ENCODE peak calls at places on chromosomes 12 and 14, in eight cellular contexts. One of them, this sample, is unnamed.

GRCh38 chr14:27050195-27050594 is 452.4 kb upstream of the NOVA1 start:
- DNase-seq in NAMALWA: no peak
- DNase-seq in NCI-H345: no peak
- DNase-seq in left colon: no peak
- DNase-seq in prostate gland: no peak
- DNase-seq in lung microvascular endothelial cell: no peak
- DNase-seq in EH: no peak
- DNase-seq in Peyer's patch: no peak
- DNase-seq in this sample: no peak

GRCh38 chr12:89347325-89347829 is 4.9 kb downstream of the DUSP6 start:
- DNase-seq in NAMALWA: no peak
- DNase-seq in NCI-H345: no peak
- DNase-seq in left colon: no peak
- DNase-seq in prostate gland: no peak
- DNase-seq in lung microvascular endothelial cell: peak; percentile 64
- DNase-seq in EH: no peak
- DNase-seq in Peyer's patch: no peak
- DNase-seq in this sample: no peak

GRCh38 chr12:106226884-106227640 is 20.8 kb downstream of the CKAP4 start:
- DNase-seq in NAMALWA: peak; percentile 74
- DNase-seq in NCI-H345: peak; percentile 41
- DNase-seq in left colon: no peak
- DNase-seq in prostate gland: peak; percentile 31
- DNase-seq in lung microvascular endothelial cell: peak; percentile 73
- DNase-seq in EH: peak; percentile 70
- DNase-seq in Peyer's patch: no peak
- DNase-seq in this sample: no peak

GRCh38 chr12:33267641-33268040 is 172.0 kb downstream of the SYT10 start:
- DNase-seq in NAMALWA: no peak
- DNase-seq in NCI-H345: no peak
- DNase-seq in left colon: no peak
- DNase-seq in prostate gland: no peak
- DNase-seq in lung microvascular endothelial cell: no peak
- DNase-seq in EH: no peak
- DNase-seq in Peyer's patch: no peak
- DNase-seq in this sample: no peak

GRCh38 chr12:77845831-77846230 is 15.1 kb downstream of the NAV3 start:
- DNase-seq in NAMALWA: no peak
- DNase-seq in NCI-H345: no peak
- DNase-seq in left colon: no peak
- DNase-seq in prostate gland: no peak
- DNase-seq in lung microvascular endothelial cell: peak; percentile 57
- DNase-seq in EH: peak; percentile 62
- DNase-seq in Peyer's patch: no peak
- DNase-seq in this sample: no peak

GRCh38 chr12:68374315-68374982 is 42.3 kb upstream of the MDM1 start:
- DNase-seq in NAMALWA: no peak
- DNase-seq in NCI-H345: no peak
- DNase-seq in left colon: no peak
- DNase-seq in prostate gland: no peak
- DNase-seq in lung microvascular endothelial cell: no peak
- DNase-seq in EH: no peak
- DNase-seq in Peyer's patch: no peak
- DNase-seq in this sample: no peak

GRCh38 chr14:90987140-90987539 is 73.3 kb downstream of the RPS6KA5 start:
- DNase-seq in NAMALWA: no peak
- DNase-seq in NCI-H345: no peak
- DNase-seq in left colon: no peak
- DNase-seq in prostate gland: no peak
- DNase-seq in lung microvascular endothelial cell: no peak
- DNase-seq in EH: no peak
- DNase-seq in Peyer's patch: no peak
- DNase-seq in this sample: no peak

GRCh38 chr14:99244960-99245340 is 27.0 kb downstream of the BCL11B start:
- DNase-seq in NAMALWA: no peak
- DNase-seq in NCI-H345: no peak
- DNase-seq in left colon: no peak
- DNase-seq in prostate gland: no peak
- DNase-seq in lung microvascular endothelial cell: no peak
- DNase-seq in EH: no peak
- DNase-seq in Peyer's patch: no peak
- DNase-seq in this sample: peak; percentile 52

GRCh38 chr14:57057803-57058202 is 210.9 kb downstream of the EXOC5 start:
- DNase-seq in NAMALWA: no peak
- DNase-seq in NCI-H345: peak; percentile 59
- DNase-seq in left colon: no peak
- DNase-seq in prostate gland: no peak
- DNase-seq in lung microvascular endothelial cell: no peak
- DNase-seq in EH: no peak
- DNase-seq in Peyer's patch: no peak
- DNase-seq in this sample: no peak

GRCh38 chr12:70536650-70537049 is 100.6 kb downstream of the PTPRB start:
- DNase-seq in NAMALWA: no peak
- DNase-seq in NCI-H345: no peak
- DNase-seq in left colon: no peak
- DNase-seq in prostate gland: no peak
- DNase-seq in lung microvascular endothelial cell: no peak
- DNase-seq in EH: no peak
- DNase-seq in Peyer's patch: no peak
- DNase-seq in this sample: no peak

GRCh38 chr14:94542111-94542810 is 19.0 kb upstream of the SERPINA4 start:
- DNase-seq in NAMALWA: no peak
- DNase-seq in NCI-H345: no peak
- DNase-seq in left colon: no peak
- DNase-seq in prostate gland: no peak
- DNase-seq in lung microvascular endothelial cell: peak; percentile 67
- DNase-seq in EH: peak; percentile 80
- DNase-seq in Peyer's patch: no peak
- DNase-seq in this sample: no peak

GRCh38 chr12:5498081-5498480 is 66.2 kb downstream of the NTF3 start:
- DNase-seq in NAMALWA: no peak
- DNase-seq in NCI-H345: no peak
- DNase-seq in left colon: no peak
- DNase-seq in prostate gland: no peak
- DNase-seq in lung microvascular endothelial cell: no peak
- DNase-seq in EH: no peak
- DNase-seq in Peyer's patch: no peak
- DNase-seq in this sample: no peak

GRCh38 chr12:51726931-51727330 is 121.6 kb downstream of the FIGNL2 start:
- DNase-seq in NAMALWA: no peak
- DNase-seq in NCI-H345: no peak
- DNase-seq in left colon: no peak
- DNase-seq in prostate gland: no peak
- DNase-seq in lung microvascular endothelial cell: no peak
- DNase-seq in EH: peak; percentile 11
- DNase-seq in Peyer's patch: no peak
- DNase-seq in this sample: no peak

GRCh38 chr14:74612346-74613021 is 447 bp upstream of the LTBP2 start:
- DNase-seq in NAMALWA: peak; percentile 72
- DNase-seq in NCI-H345: peak; percentile 78
- DNase-seq in left colon: peak; percentile 41
- DNase-seq in prostate gland: peak; percentile 65
- DNase-seq in lung microvascular endothelial cell: peak; percentile 88
- DNase-seq in EH: peak; percentile 78
- DNase-seq in Peyer's patch: peak; percentile 91
- DNase-seq in this sample: peak; percentile 86

GRCh38 chr12:121668750-121669524 is 517 bp downstream of the MORN3 start:
- DNase-seq in NAMALWA: peak; percentile 72
- DNase-seq in NCI-H345: no peak
- DNase-seq in left colon: peak; percentile 35
- DNase-seq in prostate gland: no peak
- DNase-seq in lung microvascular endothelial cell: peak; percentile 68
- DNase-seq in EH: peak; percentile 44
- DNase-seq in Peyer's patch: peak; percentile 74
- DNase-seq in this sample: peak; percentile 48

GRCh38 chr12:31206038-31206670 is 119.8 kb downstream of the SINHCAF start:
- DNase-seq in NAMALWA: no peak
- DNase-seq in NCI-H345: no peak
- DNase-seq in left colon: no peak
- DNase-seq in prostate gland: no peak
- DNase-seq in lung microvascular endothelial cell: peak; percentile 59
- DNase-seq in EH: peak; percentile 43
- DNase-seq in Peyer's patch: no peak
- DNase-seq in this sample: no peak

GRCh38 chr12:121114019-121114639 is 18.5 kb upstream of the P2RX7 start:
- DNase-seq in NAMALWA: no peak
- DNase-seq in NCI-H345: no peak
- DNase-seq in left colon: no peak
- DNase-seq in prostate gland: no peak
- DNase-seq in lung microvascular endothelial cell: no peak
- DNase-seq in EH: no peak
- DNase-seq in Peyer's patch: no peak
- DNase-seq in this sample: no peak

GRCh38 chr12:63093711-63094110 is 57.3 kb downstream of the AVPR1A start:
- DNase-seq in NAMALWA: no peak
- DNase-seq in NCI-H345: no peak
- DNase-seq in left colon: no peak
- DNase-seq in prostate gland: no peak
- DNase-seq in lung microvascular endothelial cell: no peak
- DNase-seq in EH: peak; percentile 32
- DNase-seq in Peyer's patch: no peak
- DNase-seq in this sample: no peak

GRCh38 chr12:63154560-63154959 is 3.6 kb upstream of the AVPR1A start:
- DNase-seq in NAMALWA: no peak
- DNase-seq in NCI-H345: no peak
- DNase-seq in left colon: no peak
- DNase-seq in prostate gland: no peak
- DNase-seq in lung microvascular endothelial cell: no peak
- DNase-seq in EH: no peak
- DNase-seq in Peyer's patch: no peak
- DNase-seq in this sample: no peak

GRCh38 chr12:1496162-1496925 is 98.0 kb downstream of the FBXL14 start:
- DNase-seq in NAMALWA: no peak
- DNase-seq in NCI-H345: no peak
- DNase-seq in left colon: peak; percentile 71
- DNase-seq in prostate gland: peak; percentile 65
- DNase-seq in lung microvascular endothelial cell: no peak
- DNase-seq in EH: peak; percentile 64
- DNase-seq in Peyer's patch: no peak
- DNase-seq in this sample: peak; percentile 11

GRCh38 chr14:28754209-28754985 is 12.2 kb upstream of the FOXG1 start:
- DNase-seq in NAMALWA: peak; percentile 49
- DNase-seq in NCI-H345: peak; percentile 57
- DNase-seq in left colon: no peak
- DNase-seq in prostate gland: no peak
- DNase-seq in lung microvascular endothelial cell: peak; percentile 66
- DNase-seq in EH: peak; percentile 57
- DNase-seq in Peyer's patch: no peak
- DNase-seq in this sample: peak; percentile 42

GRCh38 chr12:93714382-93714781 is 37.2 kb downstream of the CRADD start:
- DNase-seq in NAMALWA: no peak
- DNase-seq in NCI-H345: no peak
- DNase-seq in left colon: no peak
- DNase-seq in prostate gland: no peak
- DNase-seq in lung microvascular endothelial cell: no peak
- DNase-seq in EH: peak; percentile 53
- DNase-seq in Peyer's patch: no peak
- DNase-seq in this sample: no peak

GRCh38 chr12:32535260-32535999 is 136.1 kb downstream of the FGD4 start:
- DNase-seq in NAMALWA: peak; percentile 87
- DNase-seq in NCI-H345: peak; percentile 85
- DNase-seq in left colon: peak; percentile 81
- DNase-seq in prostate gland: peak; percentile 60
- DNase-seq in lung microvascular endothelial cell: peak; percentile 59
- DNase-seq in EH: peak; percentile 91
- DNase-seq in Peyer's patch: peak; percentile 85
- DNase-seq in this sample: peak; percentile 90

GRCh38 chr14:56224691-56225681 is 106.8 kb downstream of the PELI2 start:
- DNase-seq in NAMALWA: no peak
- DNase-seq in NCI-H345: no peak
- DNase-seq in left colon: peak; percentile 79
- DNase-seq in prostate gland: no peak
- DNase-seq in lung microvascular endothelial cell: no peak
- DNase-seq in EH: no peak
- DNase-seq in Peyer's patch: peak; percentile 75
- DNase-seq in this sample: no peak

GRCh38 chr14:28756896-28757570 is 9.6 kb upstream of the FOXG1 start:
- DNase-seq in NAMALWA: peak; percentile 10
- DNase-seq in NCI-H345: no peak
- DNase-seq in left colon: no peak
- DNase-seq in prostate gland: no peak
- DNase-seq in lung microvascular endothelial cell: peak; percentile 68
- DNase-seq in EH: peak; percentile 43
- DNase-seq in Peyer's patch: no peak
- DNase-seq in this sample: no peak

GRCh38 chr12:6377667-6377994 is 2.3 kb upstream of the SCNN1A start:
- DNase-seq in NAMALWA: no peak
- DNase-seq in NCI-H345: no peak
- DNase-seq in left colon: peak; percentile 82
- DNase-seq in prostate gland: no peak
- DNase-seq in lung microvascular endothelial cell: peak; percentile 31
- DNase-seq in EH: peak; percentile 16
- DNase-seq in Peyer's patch: no peak
- DNase-seq in this sample: peak; percentile 91

GRCh38 chr14:74620497-74620921 is 8.5 kb upstream of the LTBP2 start:
- DNase-seq in NAMALWA: no peak
- DNase-seq in NCI-H345: no peak
- DNase-seq in left colon: no peak
- DNase-seq in prostate gland: no peak
- DNase-seq in lung microvascular endothelial cell: peak; percentile 81
- DNase-seq in EH: peak; percentile 97
- DNase-seq in Peyer's patch: no peak
- DNase-seq in this sample: no peak

GRCh38 chr12:93738199-93739058 is 61.3 kb downstream of the CRADD start:
- DNase-seq in NAMALWA: no peak
- DNase-seq in NCI-H345: no peak
- DNase-seq in left colon: no peak
- DNase-seq in prostate gland: no peak
- DNase-seq in lung microvascular endothelial cell: no peak
- DNase-seq in EH: no peak
- DNase-seq in Peyer's patch: no peak
- DNase-seq in this sample: no peak

GRCh38 chr12:89259831-89260230 is 92.5 kb downstream of the DUSP6 start:
- DNase-seq in NAMALWA: no peak
- DNase-seq in NCI-H345: no peak
- DNase-seq in left colon: no peak
- DNase-seq in prostate gland: no peak
- DNase-seq in lung microvascular endothelial cell: no peak
- DNase-seq in EH: peak; percentile 14
- DNase-seq in Peyer's patch: no peak
- DNase-seq in this sample: no peak

GRCh38 chr14:106141242-106142220 is 615.1 kb downstream of the TMEM121 start:
- DNase-seq in NAMALWA: peak; percentile 78
- DNase-seq in NCI-H345: no peak
- DNase-seq in left colon: no peak
- DNase-seq in prostate gland: no peak
- DNase-seq in lung microvascular endothelial cell: no peak
- DNase-seq in EH: no peak
- DNase-seq in Peyer's patch: no peak
- DNase-seq in this sample: no peak

GRCh38 chr12:117986705-117987469 is 18.1 kb upstream of the KSR2 start:
- DNase-seq in NAMALWA: no peak
- DNase-seq in NCI-H345: no peak
- DNase-seq in left colon: no peak
- DNase-seq in prostate gland: no peak
- DNase-seq in lung microvascular endothelial cell: no peak
- DNase-seq in EH: peak; percentile 81
- DNase-seq in Peyer's patch: no peak
- DNase-seq in this sample: no peak

GRCh38 chr12:59357811-59358210 is 238.0 kb upstream of the SLC16A7 start:
- DNase-seq in NAMALWA: no peak
- DNase-seq in NCI-H345: no peak
- DNase-seq in left colon: no peak
- DNase-seq in prostate gland: no peak
- DNase-seq in lung microvascular endothelial cell: no peak
- DNase-seq in EH: no peak
- DNase-seq in Peyer's patch: no peak
- DNase-seq in this sample: no peak

GRCh38 chr14:81927069-81927468 is 393.4 kb upstream of the SEL1L start:
- DNase-seq in NAMALWA: peak; percentile 20
- DNase-seq in NCI-H345: no peak
- DNase-seq in left colon: no peak
- DNase-seq in prostate gland: no peak
- DNase-seq in lung microvascular endothelial cell: no peak
- DNase-seq in EH: no peak
- DNase-seq in Peyer's patch: no peak
- DNase-seq in this sample: no peak

GRCh38 chr12:12323118-12323517 is 26.9 kb downstream of the MANSC1 start:
- DNase-seq in NAMALWA: no peak
- DNase-seq in NCI-H345: no peak
- DNase-seq in left colon: no peak
- DNase-seq in prostate gland: no peak
- DNase-seq in lung microvascular endothelial cell: no peak
- DNase-seq in EH: no peak
- DNase-seq in Peyer's patch: no peak
- DNase-seq in this sample: no peak